ENCODE peak calls at places on chromosomes 11 and 22, in four cellular contexts. L, C, O and D are unnamed samples.

GRCh38 chr22:31637938-31638618 is 23.9 kb downstream of the PISD start:
- DNase-seq in L (peak; percentile 52), C (no peak), O (no peak), D (no peak)

GRCh38 chr22:45911601-45912271 is 65.2 kb downstream of the WNT7B start:
- DNase-seq in L (no peak), C (peak; percentile 96), O (peak; percentile 6), D (no peak)

GRCh38 chr22:46149998-46150549 is at the start of gene PPARA:
- DNase-seq in L (peak; percentile 96), C (peak; percentile 51), O (peak; percentile 46), D (no peak)

GRCh38 chr22:26322179-26322905 is 106.7 kb upstream of the ASPHD2 start:
- DNase-seq in L (no peak), C (no peak), O (no peak), D (peak; percentile 23)

GRCh38 chr11:125494033-125494364 is 2.1 kb downstream of the FEZ1 start:
- DNase-seq in L (no peak), C (no peak), O (no peak), D (no peak)

GRCh38 chr11:117205211-117205818 is 6.1 kb downstream of the TAGLN start:
- DNase-seq in L (no peak), C (no peak), O (no peak), D (no peak)

GRCh38 chr22:27317961-27318360 is 483.6 kb downstream of the MN1 start:
- DNase-seq in L (peak; percentile 43), C (no peak), O (no peak), D (peak; percentile 61)

GRCh38 chr22:38220653-38221386 is 19.0 kb downstream of the MAFF start:
- DNase-seq in L (no peak), C (no peak), O (no peak), D (no peak)

GRCh38 chr11:31240340-31240904 is 129.1 kb downstream of the DCDC1 start:
- DNase-seq in L (no peak), C (peak; percentile 73), O (peak; percentile 59), D (no peak)

GRCh38 chr11:121445071-121445768 is 6.9 kb upstream of the SORL1 start:
- DNase-seq in L (peak; percentile 29), C (no peak), O (no peak), D (no peak)

GRCh38 chr11:112016765-112017356 is 8.3 kb upstream of the DLAT start:
- DNase-seq in L (no peak), C (no peak), O (no peak), D (no peak)

GRCh38 chr11:110069158-110069737 is 23.9 kb upstream of the ZC3H12C start:
- DNase-seq in L (peak; percentile 57), C (no peak), O (no peak), D (no peak)

GRCh38 chr11:114395776-114396175 is 4.5 kb downstream of the C11orf71 start:
- DNase-seq in L (no peak), C (no peak), O (peak; percentile 5), D (no peak)

GRCh38 chr11:64519541-64519940 is 71.5 kb upstream of the SLC22A12 start:
- DNase-seq in L (no peak), C (no peak), O (no peak), D (no peak)

GRCh38 chr11:17978553-17979287 is 34.1 kb downstream of the SERGEF start:
- DNase-seq in L (peak; percentile 42), C (peak; percentile 55), O (peak; percentile 59), D (no peak)

GRCh38 chr11:86570020-86570419 is 102.4 kb downstream of the ME3 start:
- DNase-seq in L (no peak), C (no peak), O (no peak), D (no peak)

GRCh38 chr11:57338152-57338551 is at the start of gene P2RX3:
- DNase-seq in L (no peak), C (no peak), O (no peak), D (no peak)

GRCh38 chr11:125079151-125079877 is 16.2 kb downstream of the SLC37A2 start:
- DNase-seq in L (no peak), C (no peak), O (no peak), D (no peak)

GRCh38 chr11:76288166-76288978 is 82.1 kb upstream of the WNT11 start:
- DNase-seq in L (no peak), C (no peak), O (no peak), D (no peak)

GRCh38 chr11:69588270-69588669 is 52.7 kb upstream of the CCND1 start:
- DNase-seq in L (no peak), C (peak; percentile 66), O (peak; percentile 28), D (peak; percentile 22)

GRCh38 chr11:71420455-71421241 is 27.5 kb downstream of the DHCR7 start:
- DNase-seq in L (peak; percentile 56), C (peak; percentile 74), O (peak; percentile 48), D (peak; percentile 7)

GRCh38 chr11:130473795-130474377 is 25.4 kb downstream of the ADAMTS15 start:
- DNase-seq in L (no peak), C (no peak), O (no peak), D (no peak)

GRCh38 chr11:12439615-12440014 is 62.2 kb downstream of the PARVA start:
- DNase-seq in L (peak; percentile 35), C (no peak), O (no peak), D (no peak)

GRCh38 chr11:9001736-9002135 is 2.1 kb downstream of the NRIP3 start:
- DNase-seq in L (no peak), C (no peak), O (no peak), D (no peak)

GRCh38 chr11:96339704-96340554 is 3.1 kb downstream of the MAML2 start:
- DNase-seq in L (no peak), C (no peak), O (no peak), D (no peak)
- H3K4me3 ChIP-seq in L (peak overlapping the region; percentile 21), C (no peak overlapping the region), O (peak overlapping the region; percentile 84), D (peak overlapping the region; percentile 74)

DNA sequence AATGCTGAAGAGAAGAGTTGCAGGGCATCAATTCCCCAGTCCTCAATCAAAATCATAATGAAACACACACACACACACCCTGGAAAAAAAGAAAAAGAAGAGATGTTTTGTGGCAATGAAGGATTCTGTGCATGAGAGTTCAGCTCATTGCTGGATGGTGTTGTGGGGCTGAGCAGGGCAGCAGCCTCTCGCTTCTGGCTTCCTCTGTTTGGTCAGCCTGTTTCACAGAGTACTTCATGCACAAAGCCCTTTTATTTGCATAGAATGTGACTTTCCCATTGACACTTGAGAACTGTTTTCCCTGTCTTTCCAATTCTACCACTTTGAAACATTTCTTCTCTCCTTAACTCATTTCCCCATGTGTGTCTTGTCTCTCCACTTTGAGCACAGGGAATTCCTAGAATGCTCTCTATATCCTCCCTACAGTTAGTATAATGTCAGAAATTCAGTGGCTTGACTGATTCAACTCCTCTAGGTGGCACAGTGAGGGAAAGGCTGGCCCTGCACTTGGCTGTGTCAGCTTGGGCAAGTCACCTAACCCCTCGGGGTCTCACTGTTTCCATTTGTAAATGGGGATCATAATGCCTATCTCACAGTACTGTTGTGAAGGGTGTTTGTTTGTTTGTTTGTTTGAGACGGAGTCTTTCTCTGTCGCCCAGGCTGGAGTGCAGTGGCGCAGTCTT is 25.4 kb upstream of the BSX start:
- DNase-seq in L (no peak), C (no peak), O (no peak), D (no peak)
- TF ChIP-seq CTCF in L (no peak), C (no peak), O (no peak), D (no peak)

GRCh38 chr11:7252683-7253213 is 1.0 kb downstream of the SYT9 start:
- DNase-seq in L (no peak), C (no peak), O (no peak), D (no peak)
- H3K4me3 ChIP-seq in L (peak overlapping the region; percentile 36), C (peak overlapping the region; percentile 54), O (no peak overlapping the region), D (peak overlapping the region; percentile 53)

DNA sequence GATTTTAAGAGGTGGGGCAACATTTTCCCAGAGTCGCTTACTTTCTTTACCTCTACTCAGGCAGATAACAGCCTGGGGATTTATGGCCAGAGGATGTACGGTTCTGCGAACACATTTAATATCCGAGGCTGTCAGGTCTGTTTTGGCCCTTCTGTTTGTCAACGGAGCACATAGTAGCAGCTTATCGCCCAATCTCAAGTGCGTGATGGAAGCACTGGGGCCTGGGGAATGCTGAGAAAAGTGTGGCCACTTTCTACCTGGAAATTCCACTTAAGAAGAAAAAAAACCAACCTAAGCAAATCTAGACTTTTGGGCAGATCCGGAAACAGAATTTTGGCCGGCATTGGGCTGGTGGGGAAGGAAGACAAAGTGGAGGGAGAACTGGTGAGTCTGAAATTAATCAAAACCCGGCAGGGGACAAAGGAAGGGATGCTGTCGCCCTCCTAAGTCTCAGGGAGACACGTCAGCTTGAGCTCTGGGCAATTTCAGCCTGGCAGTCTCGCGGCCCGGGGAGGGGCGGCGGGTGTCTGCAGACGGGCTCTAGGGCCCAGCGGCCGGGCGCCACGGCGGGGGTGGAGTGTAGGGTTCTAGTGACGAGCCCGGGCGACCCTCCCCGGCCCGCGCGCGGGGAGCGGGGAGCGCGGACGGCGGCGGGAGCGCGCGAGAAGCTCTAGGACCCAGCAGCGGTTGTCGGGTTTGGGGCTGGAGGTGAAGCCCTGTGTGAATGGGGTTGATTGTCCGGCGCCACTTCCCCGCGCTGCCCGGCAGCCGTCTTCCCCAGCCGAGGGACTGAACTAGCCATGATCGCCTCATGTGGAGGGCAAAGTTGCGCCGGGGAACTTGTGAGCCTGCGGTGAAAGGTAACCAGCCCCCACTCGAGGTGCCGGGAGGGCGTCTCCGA is at the start of gene AMOTL1:
- DNase-seq in L (peak; percentile 75), C (peak; percentile 74), O (no peak), D (no peak)
- TF ChIP-seq CTCF in L (no peak), C (no peak), O (no peak), D (no peak)

GRCh38 chr11:73274722-73275380 is 2.7 kb downstream of the P2RY6 start:
- DNase-seq in L (no peak), C (no peak), O (no peak), D (no peak)
- H3K4me3 ChIP-seq in L (no peak overlapping the region), C (no peak overlapping the region), O (no peak overlapping the region), D (no peak overlapping the region)

DNA sequence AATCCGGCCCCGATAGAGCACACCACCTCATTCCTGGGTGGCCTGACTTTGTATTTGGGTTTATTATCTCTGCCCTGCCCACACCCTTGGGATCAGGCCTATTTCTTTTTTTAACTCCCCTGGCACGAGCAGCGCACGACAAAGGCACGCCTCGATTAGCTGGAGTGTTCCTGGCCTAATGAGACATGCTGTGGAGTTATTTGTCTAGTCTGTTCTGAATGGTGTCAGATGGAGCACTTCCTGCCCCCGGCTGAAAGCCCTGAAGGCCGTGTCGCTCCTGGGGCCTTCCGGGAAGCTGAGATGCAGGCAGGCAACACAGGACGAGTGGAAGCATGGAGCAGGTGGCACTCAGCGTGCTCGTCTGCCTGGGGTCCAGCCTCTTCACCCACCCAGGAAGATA is 47.1 kb downstream of the LARGE1 start:
- DNase-seq in L (no peak), C (no peak), O (no peak), D (no peak)
- TF ChIP-seq CTCF in L (no peak), C (no peak), O (no peak), D (no peak)

GRCh38 chr11:107526197-107526596 is 39.3 kb downstream of the ALKBH8 start:
- DNase-seq in L (no peak), C (no peak), O (no peak), D (no peak)
- H3K4me3 ChIP-seq in L (no peak overlapping the region), C (no peak overlapping the region), O (no peak overlapping the region), D (no peak overlapping the region)

GRCh38 chr11:103608566-103608965 is 427.9 kb upstream of the DDI1 start:
- DNase-seq in L (no peak), C (no peak), O (no peak), D (no peak)
- TF ChIP-seq CTCF in L (no peak), C (no peak), O (no peak), D (no peak)

GRCh38 chr11:21560466-21560975 is 632.4 kb upstream of the ANO5 start:
- DNase-seq in L (no peak), C (no peak), O (no peak), D (no peak)
- H3K4me3 ChIP-seq in L (no peak overlapping the region), C (no peak overlapping the region), O (no peak overlapping the region), D (no peak overlapping the region)